ENCODE peak calls at places on chromosomes 13 and 19, in eight cellular contexts. G is fibroblast of pulmonary artery; H is pancreas; M is K562; C is A673; W is astrocyte of the cerebellum; P is cardiac muscle cell; J is CD8-positive, alpha-beta T cell. L is an unnamed sample.

GRCh38 chr19:12975221-12975756 is 5.9 kb downstream of the DAND5 start:
- DNase-seq in H (no peak), W (no peak), P (no peak), J (no peak), G (no peak), C (no peak), M (no peak), L (no peak)

GRCh38 chr13:64088491-64088890 is 2672.8 kb upstream of the PCDH20 start:
- DNase-seq in P (no peak), W (no peak), J (no peak), G (no peak), M (no peak), H (no peak), C (peak; percentile 57), L (no peak)

GRCh38 chr13:98285317-98285716 is 108.2 kb upstream of the RNF113B start:
- DNase-seq in C (peak; percentile 78), W (no peak), G (no peak), H (no peak), M (no peak), J (no peak), P (no peak), L (no peak)

GRCh38 chr19:55440411-55441105 is 2.5 kb downstream of the SHISA7 start:
- DNase-seq in W (no peak), C (no peak), P (no peak), M (peak; percentile 90), J (peak; percentile 22), G (no peak), H (no peak), L (peak; percentile 49)

GRCh38 chr13:104553156-104553555 is 1486.9 kb upstream of the SLC10A2 start:
- DNase-seq in W (peak; percentile 71), P (peak; percentile 55), J (no peak), M (no peak), H (no peak), C (no peak), G (peak; percentile 66), L (no peak)

GRCh38 chr19:19500975-19501644 is 14.2 kb downstream of the TSSK6 start:
- DNase-seq in H (no peak), P (no peak), J (no peak), M (no peak), W (no peak), C (no peak), G (no peak), L (no peak)

GRCh38 chr13:21014666-21015170 is 46.7 kb downstream of the LATS2 start:
- DNase-seq in C (no peak), G (peak; percentile 78), W (peak; percentile 57), M (no peak), H (peak; percentile 48), P (peak; percentile 79), J (no peak), L (no peak)

GRCh38 chr19:54325194-54325621 is 12.2 kb upstream of the LILRA5 start:
- DNase-seq in C (peak; percentile 52), H (no peak), G (peak; percentile 62), P (peak; percentile 56), W (no peak), J (peak; percentile 59), M (peak; percentile 55), L (peak; percentile 56)

GRCh38 chr19:40716655-40717324 is at the start of the genes COQ8B and ITPKC:
- DNase-seq in M (peak; percentile 95), J (peak; percentile 100), C (peak; percentile 99), G (peak; percentile 98), W (peak; percentile 96), P (peak; percentile 98), H (peak; percentile 100), L (peak; percentile 96)
- TF ChIP-seq CTCF in M (peak; percentile 24), J (no peak), C (no peak), G (no peak), W (no peak), P (no peak), H (no peak), L (peak; percentile 3)

DNA sequence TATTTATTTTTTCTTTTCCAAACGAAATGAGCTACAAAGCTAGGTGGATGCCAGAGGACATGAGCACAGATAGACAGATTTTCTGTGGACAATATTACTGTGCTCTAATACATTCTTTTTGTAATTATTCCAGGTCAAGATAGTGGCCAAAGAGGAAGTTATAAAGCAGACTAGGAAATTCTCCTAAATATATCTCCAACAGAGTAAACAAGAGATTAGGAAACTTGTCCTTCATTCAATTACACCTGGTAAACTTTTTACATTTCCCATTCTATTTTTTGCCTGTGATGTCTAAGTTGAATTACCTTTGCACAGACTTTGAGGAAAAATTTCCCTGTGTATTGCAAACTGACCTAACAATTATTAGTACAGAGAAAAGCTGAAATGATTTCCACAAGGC is 905.5 kb upstream of the PCDH20 start:
- DNase-seq in J (no peak), M (no peak), G (no peak), H (no peak), W (no peak), C (no peak), P (no peak), L (no peak)
- H3K4me3 ChIP-seq in J (no peak overlapping the region), M (no peak overlapping the region), G (no peak overlapping the region), H (no peak overlapping the region), W (no peak overlapping the region), C (no peak overlapping the region), P (no peak overlapping the region), L (no peak overlapping the region)

GRCh38 chr13:42078113-42078769 is 29.8 kb downstream of the DGKH start:
- DNase-seq in M (no peak), W (no peak), P (no peak), C (no peak), J (no peak), H (no peak), G (no peak), L (no peak)
- TF ChIP-seq CTCF in M (no peak), W (no peak), P (no peak), C (no peak), J (no peak), H (no peak), G (no peak), L (no peak)

DNA sequence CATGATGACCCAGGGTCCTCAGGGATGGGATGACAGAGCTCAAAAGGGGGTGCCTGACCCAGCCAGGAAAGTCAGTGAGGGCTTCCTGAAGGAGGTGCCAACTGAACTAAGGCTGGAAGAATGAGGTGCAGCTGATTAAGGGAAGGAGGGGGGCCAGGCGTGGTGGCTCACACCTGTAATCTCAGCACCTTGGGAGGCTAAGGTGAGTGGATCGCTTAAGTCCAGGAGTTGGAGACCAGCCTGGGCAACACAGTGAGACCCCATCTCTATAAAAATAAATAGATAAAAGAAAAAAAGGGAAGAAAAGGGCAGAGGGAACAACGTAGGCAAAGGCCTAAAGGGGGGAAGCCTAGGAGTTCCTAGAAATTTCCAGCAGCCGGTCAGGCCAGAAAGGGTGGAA is 9.1 kb upstream of the LYPD3 start:
- DNase-seq in G (no peak), P (no peak), C (no peak), W (no peak), J (no peak), H (no peak), M (no peak), L (no peak)
- H3K4me3 ChIP-seq in G (no peak overlapping the region), P (peak overlapping the region; percentile 5), C (no peak overlapping the region), W (no peak overlapping the region), J (no peak overlapping the region), H (no peak overlapping the region), M (peak overlapping the region; percentile 48), L (no peak overlapping the region)

GRCh38 chr13:93744886-93745285 is 518.3 kb downstream of the GPC6 start:
- DNase-seq in H (no peak), J (no peak), M (no peak), G (no peak), P (no peak), C (no peak), W (no peak), L (no peak)

GRCh38 chr13:93744033-93744432 is 517.4 kb downstream of the GPC6 start:
- DNase-seq in P (no peak), G (no peak), M (no peak), J (no peak), C (no peak), W (no peak), H (no peak), L (no peak)

GRCh38 chr13:93736909-93737308 is 510.3 kb downstream of the GPC6 start:
- DNase-seq in W (no peak), G (no peak), M (no peak), P (no peak), H (no peak), C (no peak), J (no peak), L (no peak)

GRCh38 chr13:93736111-93736510 is 509.5 kb downstream of the GPC6 start:
- DNase-seq in C (no peak), P (peak; percentile 31), W (no peak), H (no peak), G (peak; percentile 52), M (no peak), J (no peak), L (no peak)

DNA sequence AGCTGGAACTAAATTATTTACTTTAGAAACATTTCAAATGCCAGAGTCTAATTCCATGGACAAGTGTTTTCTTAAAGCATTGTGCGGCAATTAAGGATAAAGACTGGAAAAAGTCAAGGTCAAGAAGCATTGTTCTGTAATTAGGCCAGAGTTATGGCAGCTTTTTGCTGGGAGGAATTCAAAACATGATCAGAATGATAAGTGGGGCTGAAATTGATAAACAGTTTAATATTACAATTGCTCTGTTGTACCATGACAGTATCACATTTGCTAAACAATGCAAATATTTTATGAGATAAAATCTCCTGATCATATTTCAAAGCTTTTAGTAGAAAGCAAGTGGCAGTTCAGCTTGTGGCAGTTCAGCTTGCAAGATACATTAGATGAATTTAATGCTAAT is 513.7 kb downstream of the GPC6 start:
- DNase-seq in M (no peak), J (no peak), P (no peak), C (no peak), G (no peak), H (no peak), W (no peak), L (no peak)
- TF ChIP-seq CTCF in M (no peak), J (no peak), P (no peak), C (no peak), G (no peak), H (no peak), W (no peak), L (no peak)